ENCODE peak calls at places on chromosomes 5 and 9, in nine cellular contexts. One of them, this sample, is unnamed.
A peak's percentile ranks its signal among the peaks of the same experiment; 100 is the strongest.

GRCh38 chr5:53934126-53934856 is 373.9 kb downstream of the NDUFS4 start:
- DNase-seq in amniotic stem cell: no peak
- DNase-seq in hepatocyte: no peak
- DNase-seq in globus pallidus: no peak
- DNase-seq in glomerular endothelial cell: no peak
- DNase-seq in activated T-cell treated with anti-CD3 and anti-CD28 coated beads, Interleukin-2, amount 50 U/mL, for 24 hours: no peak
- DNase-seq in HuH-7.5: no peak
- DNase-seq in stimulated activated CD4-positive, alpha-beta T cell treated with anti-CD3 and anti-CD28 coated beads, Interleukin-12 subunit alpha, Interleukin-12 subunit beta, amount 100 ng/mL, for 4 hours: no peak
- DNase-seq in foreskin keratinocyte: peak; percentile 41
- DNase-seq in this sample: no peak

GRCh38 chr5:57482671-57483106 is at the start of gene ACTBL2:
- DNase-seq in amniotic stem cell: no peak
- DNase-seq in hepatocyte: peak; percentile 28
- DNase-seq in globus pallidus: no peak
- DNase-seq in glomerular endothelial cell: no peak
- DNase-seq in activated T-cell treated with anti-CD3 and anti-CD28 coated beads, Interleukin-2, amount 50 U/mL, for 24 hours: no peak
- DNase-seq in HuH-7.5: no peak
- DNase-seq in stimulated activated CD4-positive, alpha-beta T cell treated with anti-CD3 and anti-CD28 coated beads, Interleukin-12 subunit alpha, Interleukin-12 subunit beta, amount 100 ng/mL, for 4 hours: no peak
- DNase-seq in foreskin keratinocyte: peak; percentile 98
- DNase-seq in this sample: no peak

GRCh38 chr5:57988808-57989207 is 471.1 kb downstream of the PLK2 start:
- DNase-seq in amniotic stem cell: no peak
- DNase-seq in hepatocyte: no peak
- DNase-seq in globus pallidus: no peak
- DNase-seq in glomerular endothelial cell: no peak
- DNase-seq in activated T-cell treated with anti-CD3 and anti-CD28 coated beads, Interleukin-2, amount 50 U/mL, for 24 hours: no peak
- DNase-seq in HuH-7.5: no peak
- DNase-seq in stimulated activated CD4-positive, alpha-beta T cell treated with anti-CD3 and anti-CD28 coated beads, Interleukin-12 subunit alpha, Interleukin-12 subunit beta, amount 100 ng/mL, for 4 hours: no peak
- DNase-seq in foreskin keratinocyte: no peak
- DNase-seq in this sample: no peak

GRCh38 chr9:111720170-111720569 is 58.8 kb downstream of the GNG10 start:
- DNase-seq in amniotic stem cell: no peak
- DNase-seq in hepatocyte: no peak
- DNase-seq in globus pallidus: no peak
- DNase-seq in glomerular endothelial cell: no peak
- DNase-seq in activated T-cell treated with anti-CD3 and anti-CD28 coated beads, Interleukin-2, amount 50 U/mL, for 24 hours: no peak
- DNase-seq in HuH-7.5: no peak
- DNase-seq in stimulated activated CD4-positive, alpha-beta T cell treated with anti-CD3 and anti-CD28 coated beads, Interleukin-12 subunit alpha, Interleukin-12 subunit beta, amount 100 ng/mL, for 4 hours: no peak
- DNase-seq in foreskin keratinocyte: no peak
- DNase-seq in this sample: no peak

GRCh38 chr9:127873886-127874285 is 3.6 kb downstream of the AK1 start:
- DNase-seq in amniotic stem cell: no peak
- DNase-seq in hepatocyte: no peak
- DNase-seq in globus pallidus: peak; percentile 90
- DNase-seq in glomerular endothelial cell: no peak
- DNase-seq in activated T-cell treated with anti-CD3 and anti-CD28 coated beads, Interleukin-2, amount 50 U/mL, for 24 hours: no peak
- DNase-seq in HuH-7.5: no peak
- DNase-seq in stimulated activated CD4-positive, alpha-beta T cell treated with anti-CD3 and anti-CD28 coated beads, Interleukin-12 subunit alpha, Interleukin-12 subunit beta, amount 100 ng/mL, for 4 hours: no peak
- DNase-seq in foreskin keratinocyte: no peak
- DNase-seq in this sample: no peak

GRCh38 chr5:167152561-167152960 is 1138.9 kb upstream of the WWC1 start:
- DNase-seq in amniotic stem cell: no peak
- DNase-seq in hepatocyte: no peak
- DNase-seq in globus pallidus: no peak
- DNase-seq in glomerular endothelial cell: no peak
- DNase-seq in activated T-cell treated with anti-CD3 and anti-CD28 coated beads, Interleukin-2, amount 50 U/mL, for 24 hours: no peak
- DNase-seq in HuH-7.5: no peak
- DNase-seq in stimulated activated CD4-positive, alpha-beta T cell treated with anti-CD3 and anti-CD28 coated beads, Interleukin-12 subunit alpha, Interleukin-12 subunit beta, amount 100 ng/mL, for 4 hours: no peak
- DNase-seq in foreskin keratinocyte: peak; percentile 60
- DNase-seq in this sample: no peak

GRCh38 chr5:135266975-135267374 is 132.1 kb downstream of the MACROH2A1 start:
- DNase-seq in amniotic stem cell: no peak
- DNase-seq in hepatocyte: no peak
- DNase-seq in globus pallidus: no peak
- DNase-seq in glomerular endothelial cell: no peak
- DNase-seq in activated T-cell treated with anti-CD3 and anti-CD28 coated beads, Interleukin-2, amount 50 U/mL, for 24 hours: no peak
- DNase-seq in HuH-7.5: no peak
- DNase-seq in stimulated activated CD4-positive, alpha-beta T cell treated with anti-CD3 and anti-CD28 coated beads, Interleukin-12 subunit alpha, Interleukin-12 subunit beta, amount 100 ng/mL, for 4 hours: no peak
- DNase-seq in foreskin keratinocyte: no peak
- DNase-seq in this sample: no peak

GRCh38 chr5:78594946-78595921 is 53.3 kb downstream of the LHFPL2 start:
- DNase-seq in amniotic stem cell: peak; percentile 80
- DNase-seq in hepatocyte: peak; percentile 72
- DNase-seq in globus pallidus: no peak
- DNase-seq in glomerular endothelial cell: peak; percentile 89
- DNase-seq in activated T-cell treated with anti-CD3 and anti-CD28 coated beads, Interleukin-2, amount 50 U/mL, for 24 hours: no peak
- DNase-seq in HuH-7.5: no peak
- DNase-seq in stimulated activated CD4-positive, alpha-beta T cell treated with anti-CD3 and anti-CD28 coated beads, Interleukin-12 subunit alpha, Interleukin-12 subunit beta, amount 100 ng/mL, for 4 hours: no peak
- DNase-seq in foreskin keratinocyte: peak; percentile 87
- DNase-seq in this sample: no peak

GRCh38 chr5:21665525-21665924 is 1187.6 kb downstream of the CDH12 start:
- DNase-seq in amniotic stem cell: no peak
- DNase-seq in hepatocyte: no peak
- DNase-seq in globus pallidus: no peak
- DNase-seq in glomerular endothelial cell: no peak
- DNase-seq in activated T-cell treated with anti-CD3 and anti-CD28 coated beads, Interleukin-2, amount 50 U/mL, for 24 hours: no peak
- DNase-seq in HuH-7.5: no peak
- DNase-seq in stimulated activated CD4-positive, alpha-beta T cell treated with anti-CD3 and anti-CD28 coated beads, Interleukin-12 subunit alpha, Interleukin-12 subunit beta, amount 100 ng/mL, for 4 hours: no peak
- DNase-seq in foreskin keratinocyte: no peak
- DNase-seq in this sample: no peak

GRCh38 chr5:141692919-141693848 is 11.2 kb upstream of the ARAP3 start:
- DNase-seq in amniotic stem cell: no peak
- DNase-seq in hepatocyte: no peak
- DNase-seq in globus pallidus: no peak
- DNase-seq in glomerular endothelial cell: no peak
- DNase-seq in activated T-cell treated with anti-CD3 and anti-CD28 coated beads, Interleukin-2, amount 50 U/mL, for 24 hours: peak; percentile 82
- DNase-seq in HuH-7.5: no peak
- DNase-seq in stimulated activated CD4-positive, alpha-beta T cell treated with anti-CD3 and anti-CD28 coated beads, Interleukin-12 subunit alpha, Interleukin-12 subunit beta, amount 100 ng/mL, for 4 hours: peak; percentile 68
- DNase-seq in foreskin keratinocyte: no peak
- DNase-seq in this sample: peak; percentile 91

GRCh38 chr9:81073821-81074220 is 615.5 kb downstream of the TLE1 start:
- DNase-seq in amniotic stem cell: no peak
- DNase-seq in hepatocyte: no peak
- DNase-seq in globus pallidus: no peak
- DNase-seq in glomerular endothelial cell: no peak
- DNase-seq in activated T-cell treated with anti-CD3 and anti-CD28 coated beads, Interleukin-2, amount 50 U/mL, for 24 hours: no peak
- DNase-seq in HuH-7.5: no peak
- DNase-seq in stimulated activated CD4-positive, alpha-beta T cell treated with anti-CD3 and anti-CD28 coated beads, Interleukin-12 subunit alpha, Interleukin-12 subunit beta, amount 100 ng/mL, for 4 hours: no peak
- DNase-seq in foreskin keratinocyte: no peak
- DNase-seq in this sample: no peak

GRCh38 chr9:110197330-110198187 is 10.4 kb downstream of the C9orf152 start:
- DNase-seq in amniotic stem cell: no peak
- DNase-seq in hepatocyte: no peak
- DNase-seq in globus pallidus: no peak
- DNase-seq in glomerular endothelial cell: no peak
- DNase-seq in activated T-cell treated with anti-CD3 and anti-CD28 coated beads, Interleukin-2, amount 50 U/mL, for 24 hours: no peak
- DNase-seq in HuH-7.5: no peak
- DNase-seq in stimulated activated CD4-positive, alpha-beta T cell treated with anti-CD3 and anti-CD28 coated beads, Interleukin-12 subunit alpha, Interleukin-12 subunit beta, amount 100 ng/mL, for 4 hours: no peak
- DNase-seq in foreskin keratinocyte: no peak
- DNase-seq in this sample: no peak

This sample was measured in stimulated activated naive CD4-positive, alpha-beta T cell treated with Interleukin-2 at 50 U/mL for 16 hours.